ENCODE peak calls at places on chromosomes 2 and 18, in nine cellular contexts. W, R, Z, K, Q, E, P, N and F are unnamed samples.

GRCh38 chr2:119782308-119783027 is 22.7 kb downstream of the PTPN4 start:
- DNase-seq in N (no peak), K (no peak), Q (no peak), Z (no peak), P (no peak), R (peak; percentile 53), E (no peak), W (no peak), F (no peak)

GRCh38 chr18:3012306-3012919 is 531 bp downstream of the LPIN2 start:
- DNase-seq in K (peak; percentile 41), Q (peak; percentile 74), W (no peak), P (peak; percentile 42), N (peak; percentile 67), E (peak; percentile 20), R (peak; percentile 7), Z (peak; percentile 49), F (no peak)

GRCh38 chr2:94986392-94986963 is 39.0 kb upstream of the MAL start:
- DNase-seq in Q (peak; percentile 87), E (peak; percentile 70), N (peak; percentile 90), W (peak; percentile 73), R (peak; percentile 80), P (peak; percentile 67), K (peak; percentile 34), Z (peak; percentile 50), F (peak; percentile 62)

GRCh38 chr2:171541202-171541884 is 19.1 kb downstream of the CYBRD1 start:
- DNase-seq in W (no peak), R (peak; percentile 51), E (no peak), K (no peak), P (no peak), Z (peak; percentile 30), Q (peak; percentile 74), N (peak; percentile 73), F (no peak)

GRCh38 chr2:73260338-73260984 is 23.8 kb downstream of the FBXO41 start:
- DNase-seq in W (peak; percentile 71), K (peak; percentile 22), E (peak; percentile 43), Z (peak; percentile 48), P (peak; percentile 71), Q (peak; percentile 92), N (peak; percentile 80), R (peak; percentile 58), F (peak; percentile 56)

GRCh38 chr18:2179498-2180183 is 391.7 kb downstream of the METTL4 start:
- DNase-seq in W (no peak), R (no peak), E (no peak), P (no peak), N (no peak), Q (no peak), K (no peak), Z (no peak), F (no peak)

GRCh38 chr2:7692657-7693161 is 775.5 kb downstream of the RNF144A start:
- DNase-seq in E (peak; percentile 53), N (no peak), W (peak; percentile 42), R (peak; percentile 60), K (no peak), Q (no peak), P (no peak), Z (no peak), F (peak; percentile 97)

GRCh38 chr2:118689874-118690273 is 157.6 kb downstream of the EN1 start:
- DNase-seq in N (no peak), Q (no peak), E (no peak), P (no peak), R (no peak), Z (no peak), W (no peak), K (no peak), F (no peak)

GRCh38 chr2:159708066-159708760 is 4.1 kb upstream of the MARCHF7 start:
- DNase-seq in Q (no peak), Z (no peak), E (no peak), R (no peak), K (no peak), W (no peak), N (no peak), P (no peak), F (no peak)

GRCh38 chr2:112646102-112646719 is 472 bp downstream of the SLC20A1 start:
- DNase-seq in P (no peak), R (no peak), K (no peak), E (no peak), W (no peak), N (peak; percentile 32), Z (peak; percentile 65), Q (no peak), F (no peak)

GRCh38 chr2:143026411-143027054 is 102.7 kb upstream of the ARHGAP15 start:
- DNase-seq in E (no peak), Z (no peak), P (peak; percentile 21), N (peak; percentile 56), K (no peak), R (no peak), W (no peak), Q (peak; percentile 82), F (no peak)

GRCh38 chr18:21369146-21369545 is 127.1 kb downstream of the GREB1L start:
- DNase-seq in P (no peak), N (no peak), E (no peak), Q (no peak), R (no peak), K (no peak), W (no peak), Z (no peak), F (peak; percentile 49)

GRCh38 chr2:179622122-179622521 is 239.3 kb downstream of the ZNF385B start:
- DNase-seq in Z (no peak), Q (no peak), R (peak; percentile 11), K (no peak), W (no peak), N (no peak), P (no peak), E (peak; percentile 81), F (peak; percentile 26)

GRCh38 chr2:237278593-237278992 is 135.4 kb downstream of the COL6A3 start:
- DNase-seq in Q (no peak), N (no peak), Z (no peak), R (no peak), K (peak; percentile 37), W (no peak), P (no peak), E (peak; percentile 73), F (peak; percentile 83)

GRCh38 chr2:95058989-95059601 is 33.6 kb downstream of the MAL start:
- DNase-seq in K (no peak), R (no peak), P (no peak), N (no peak), W (no peak), Z (no peak), E (no peak), Q (peak; percentile 36), F (no peak)

GRCh38 chr2:45265336-45265735 is 256.1 kb upstream of the SIX2 start:
- DNase-seq in Q (no peak), P (no peak), R (no peak), E (no peak), K (no peak), Z (no peak), N (no peak), W (no peak), F (no peak)

GRCh38 chr2:31675485-31675901 is 94.8 kb upstream of the SRD5A2 start:
- DNase-seq in P (peak; percentile 54), N (peak; percentile 52), Z (no peak), W (no peak), Q (peak; percentile 83), E (no peak), R (peak; percentile 47), K (no peak), F (no peak)
- TF ChIP-seq CTCF in P (no peak), N (peak; percentile 38), Z (peak; percentile 48), W (no peak), Q (peak; percentile 62), E (no peak), R (peak; percentile 51), K (no peak), F (no peak)

GRCh38 chr2:146677280-146677679 is 1167.5 kb upstream of the ACVR2A start:
- DNase-seq in Q (peak; percentile 58), K (no peak), E (peak; percentile 4), Z (no peak), R (peak; percentile 32), W (no peak), N (peak; percentile 30), P (no peak), F (no peak)
- TF ChIP-seq CTCF in Q (peak; percentile 72), K (no peak), E (peak; percentile 9), Z (no peak), R (peak; percentile 61), W (peak; percentile 34), N (peak; percentile 50), P (no peak), F (peak; percentile 22)

GRCh38 chr2:201185863-201186262 is 2.9 kb downstream of the CASP10 start:
- DNase-seq in R (no peak), K (no peak), W (no peak), P (no peak), E (no peak), N (no peak), Q (no peak), Z (peak; percentile 21), F (no peak)

GRCh38 chr2:201188449-201188848 is 5.5 kb downstream of the CASP10 start:
- DNase-seq in K (no peak), Z (no peak), W (no peak), R (no peak), E (no peak), P (no peak), Q (no peak), N (no peak), F (no peak)

GRCh38 chr2:201180010-201180409 is 2.9 kb upstream of the CASP10 start:
- DNase-seq in Z (no peak), Q (no peak), N (no peak), E (no peak), P (no peak), R (no peak), K (no peak), W (no peak), F (no peak)

GRCh38 chr2:201183373-201183742 is 417 bp downstream of the CASP10 start:
- DNase-seq in N (no peak), K (no peak), Q (no peak), P (no peak), E (no peak), W (no peak), Z (no peak), R (no peak), F (no peak)

GRCh38 chr2:201182650-201183372 is at the start of gene CASP10:
- DNase-seq in W (peak; percentile 86), N (peak; percentile 87), K (peak; percentile 41), E (peak; percentile 55), P (peak; percentile 31), Z (peak; percentile 42), Q (peak; percentile 61), R (peak; percentile 64), F (peak; percentile 33)
- TF ChIP-seq CTCF in W (peak; percentile 61), N (peak; percentile 58), K (peak; percentile 71), E (peak; percentile 37), P (no peak), Z (peak; percentile 72), Q (peak; percentile 63), R (peak; percentile 63), F (peak; percentile 65)

DNA sequence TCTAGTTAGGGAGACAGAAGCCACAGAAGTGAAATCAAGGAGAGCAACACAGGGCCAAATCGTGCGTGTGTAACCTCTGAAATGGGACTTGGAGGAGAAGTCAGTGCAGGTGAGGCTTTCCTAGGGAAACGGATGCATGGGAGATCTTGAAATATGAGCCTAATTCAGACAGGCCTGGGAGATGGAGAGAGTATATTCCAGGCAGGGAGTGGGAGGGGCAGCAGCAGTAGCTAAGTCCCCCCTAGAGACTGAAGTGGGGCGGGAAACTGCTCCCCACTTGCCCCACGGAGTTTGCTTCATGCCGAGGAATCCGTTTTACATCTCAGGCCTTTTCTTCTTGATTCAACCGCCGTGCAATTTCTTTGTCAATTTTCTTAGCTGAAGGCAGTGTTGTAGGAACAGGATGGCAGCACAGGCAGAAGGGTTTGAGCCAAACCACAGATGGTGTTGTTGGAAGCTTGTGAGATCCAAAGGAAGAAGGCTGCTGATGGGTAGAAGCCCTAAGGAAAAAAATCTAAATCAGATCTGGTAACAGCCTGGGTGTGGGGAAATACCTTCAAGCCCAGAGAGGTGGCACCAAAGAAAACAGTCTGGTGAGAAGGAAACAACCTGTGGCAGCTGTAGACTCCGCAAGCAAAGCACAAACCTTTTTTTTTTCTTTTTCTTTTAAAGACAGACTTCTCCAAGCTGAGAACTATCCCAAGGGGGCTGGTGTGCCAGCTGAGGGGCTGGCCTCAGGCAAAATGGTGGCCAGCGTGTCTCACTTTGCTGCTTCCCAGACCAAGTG is 40.2 kb downstream of the EPAS1 start:
- DNase-seq in P (no peak), K (no peak), Q (no peak), R (no peak), E (no peak), W (no peak), N (no peak), Z (no peak), F (no peak)
- TF ChIP-seq CTCF in P (no peak), K (no peak), Q (peak; percentile 19), R (no peak), E (no peak), W (no peak), N (no peak), Z (no peak), F (no peak)